ENCODE peak calls at places on chromosomes 12 and 14, in six cellular contexts. W, R, Q, P, Y and E are unnamed samples.

GRCh38 chr14:97944380-97944779 is 1147.2 kb downstream of the VRK1 start:
- DNase-seq in W (no peak), Y (no peak), P (no peak), Q (no peak), R (no peak), E (no peak)

GRCh38 chr12:111270128-111270651 is 98.7 kb downstream of the PHETA1 start:
- DNase-seq in Q (no peak), R (no peak), W (no peak), Y (no peak), P (no peak), E (no peak)

GRCh38 chr14:104603623-104604401 is 760 bp downstream of the TMEM179 start:
- DNase-seq in W (no peak), Y (no peak), R (no peak), P (no peak), Q (peak), E (peak)

GRCh38 chr12:28780096-28780495 is 369.0 kb upstream of the FAR2 start:
- DNase-seq in Y (no peak), W (peak), Q (no peak), R (peak), P (no peak), E (no peak)

GRCh38 chr12:93877446-93877845 is 200.3 kb downstream of the CRADD start:
- DNase-seq in W (no peak), P (no peak), R (no peak), Q (no peak), Y (no peak), E (no peak)

GRCh38 chr12:75852143-75852542 is 179.4 kb downstream of the PHLDA1 start:
- DNase-seq in P (no peak), R (no peak), Q (no peak), W (peak), Y (no peak), E (no peak)

GRCh38 chr12:120940799-120941198 is 36.6 kb upstream of the SPPL3 start:
- DNase-seq in Y (no peak), Q (no peak), W (peak), P (no peak), R (no peak), E (no peak)

GRCh38 chr12:62581288-62582064 is 114.8 kb downstream of the MON2 start:
- DNase-seq in P (no peak), Q (no peak), R (peak), Y (peak), W (peak), E (peak)

GRCh38 chr12:46154221-46154975 is 114.4 kb downstream of the SLC38A1 start:
- DNase-seq in W (peak), R (peak), Q (no peak), Y (no peak), P (no peak), E (no peak)

GRCh38 chr12:108777156-108777555 is 45.8 kb upstream of the CORO1C start:
- DNase-seq in R (no peak), Y (no peak), W (no peak), Q (no peak), P (no peak), E (no peak)

GRCh38 chr14:26282578-26282977 is 315.3 kb downstream of the NOVA1 start:
- DNase-seq in P (no peak), W (peak), Y (no peak), Q (no peak), R (no peak), E (no peak)

GRCh38 chr12:110717037-110717436 is 25.7 kb downstream of the PPP1CC start:
- DNase-seq in Y (no peak), P (no peak), Q (no peak), R (no peak), W (no peak), E (no peak)

GRCh38 chr14:74411671-74412070 is 14.3 kb downstream of the SYNDIG1L start:
- DNase-seq in P (no peak), Q (no peak), Y (no peak), R (no peak), W (no peak), E (no peak)

GRCh38 chr12:113860059-113860820 is 105.9 kb downstream of the RBM19 start:
- DNase-seq in Q (no peak), R (no peak), P (no peak), W (no peak), Y (no peak), E (no peak)

GRCh38 chr14:53875337-53875897 is 81.2 kb downstream of the BMP4 start:
- DNase-seq in R (no peak), P (no peak), W (no peak), Q (no peak), Y (no peak), E (peak)

GRCh38 chr12:54684636-54685630 is 36.8 kb upstream of the DCD start:
- DNase-seq in Y (no peak), R (no peak), W (no peak), Q (no peak), P (no peak), E (no peak)

GRCh38 chr12:40915172-40915571 is 222.9 kb downstream of the CNTN1 start:
- DNase-seq in P (no peak), Q (no peak), W (no peak), Y (no peak), R (no peak), E (no peak)

GRCh38 chr14:79629891-79630560 is 581.3 kb downstream of the DIO2 start:
- DNase-seq in P (no peak), R (no peak), Q (no peak), W (no peak), Y (no peak), E (no peak)

GRCh38 chr12:14156606-14157005 is 175.2 kb upstream of the GRIN2B start:
- DNase-seq in W (no peak), Q (no peak), Y (no peak), R (no peak), P (no peak), E (no peak)

DNA sequence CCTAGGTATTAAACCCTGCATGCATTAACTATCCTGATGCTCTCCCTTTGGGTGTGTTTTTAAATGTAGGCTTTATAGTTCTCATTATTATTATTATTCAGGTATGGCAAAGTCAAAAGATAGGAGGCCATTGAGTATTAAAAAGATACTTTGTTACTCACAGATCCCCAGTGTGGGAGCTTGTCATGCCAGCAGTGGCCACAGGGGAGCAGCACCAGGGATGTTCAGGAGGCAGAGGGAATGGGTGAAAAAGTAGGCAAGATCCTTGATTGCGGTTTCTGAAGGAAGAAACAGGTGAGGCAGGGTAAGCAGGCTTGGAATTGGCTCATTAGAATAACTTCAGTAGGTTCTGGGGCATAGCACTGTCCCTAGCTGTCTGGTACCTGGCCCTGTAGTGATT is 382.2 kb downstream of the MED13L start:
- DNase-seq in P (no peak), Q (no peak), R (peak), Y (no peak), W (no peak), E (no peak)
- TF ChIP-seq CTCF in P (no peak), Q (peak), R (peak), Y (peak), W (peak), E (no peak)

GRCh38 chr14:103296987-103297386 is 37.0 kb upstream of the EIF5 start:
- DNase-seq in Q (no peak), R (no peak), P (no peak), W (no peak), Y (no peak), E (no peak)
- TF ChIP-seq CTCF in Q (no peak), R (no peak), P (no peak), W (peak), Y (no peak), E (no peak)

DNA sequence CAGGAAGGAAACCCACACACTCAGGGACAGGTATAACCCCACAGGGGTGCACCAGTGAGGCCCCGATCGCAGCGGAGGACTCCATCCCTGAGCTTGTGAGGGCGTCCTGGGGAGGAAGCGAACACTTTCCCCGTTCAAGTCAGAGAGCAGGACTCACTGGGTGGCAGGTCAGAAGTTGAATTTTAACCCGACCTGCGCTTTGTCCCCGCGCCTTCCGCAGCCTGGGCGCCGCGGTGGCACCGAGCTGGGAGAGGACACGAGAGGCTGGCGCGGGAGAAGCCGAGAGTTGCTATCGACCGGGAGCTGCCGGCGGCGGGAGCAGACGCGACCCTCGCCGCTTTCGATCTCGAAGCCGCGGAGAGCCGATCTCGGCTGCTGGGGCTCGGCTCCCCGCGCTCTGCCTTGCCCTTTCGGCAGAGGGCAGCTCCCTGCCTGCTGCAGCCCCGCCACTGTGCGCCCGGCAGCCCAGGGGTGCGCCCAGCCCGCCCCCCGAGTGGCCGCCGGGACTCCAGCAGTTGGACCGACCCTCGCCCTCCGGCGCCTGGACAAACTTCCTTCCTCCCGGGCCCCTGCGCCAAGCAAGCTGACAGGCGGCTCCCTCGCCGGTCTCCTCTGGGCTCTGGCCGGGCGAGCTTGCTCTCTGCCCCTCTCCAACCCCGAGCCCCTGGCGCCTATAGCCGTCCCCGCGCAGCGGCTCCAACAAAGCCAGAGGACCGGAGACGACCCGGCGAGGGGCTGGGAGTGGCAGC is 918 bp downstream of the LIN7A start:
- DNase-seq in Y (peak), Q (peak), R (peak), W (peak), P (no peak), E (peak)
- TF ChIP-seq CTCF in Y (no peak), Q (no peak), R (no peak), W (no peak), P (no peak), E (no peak)

DNA sequence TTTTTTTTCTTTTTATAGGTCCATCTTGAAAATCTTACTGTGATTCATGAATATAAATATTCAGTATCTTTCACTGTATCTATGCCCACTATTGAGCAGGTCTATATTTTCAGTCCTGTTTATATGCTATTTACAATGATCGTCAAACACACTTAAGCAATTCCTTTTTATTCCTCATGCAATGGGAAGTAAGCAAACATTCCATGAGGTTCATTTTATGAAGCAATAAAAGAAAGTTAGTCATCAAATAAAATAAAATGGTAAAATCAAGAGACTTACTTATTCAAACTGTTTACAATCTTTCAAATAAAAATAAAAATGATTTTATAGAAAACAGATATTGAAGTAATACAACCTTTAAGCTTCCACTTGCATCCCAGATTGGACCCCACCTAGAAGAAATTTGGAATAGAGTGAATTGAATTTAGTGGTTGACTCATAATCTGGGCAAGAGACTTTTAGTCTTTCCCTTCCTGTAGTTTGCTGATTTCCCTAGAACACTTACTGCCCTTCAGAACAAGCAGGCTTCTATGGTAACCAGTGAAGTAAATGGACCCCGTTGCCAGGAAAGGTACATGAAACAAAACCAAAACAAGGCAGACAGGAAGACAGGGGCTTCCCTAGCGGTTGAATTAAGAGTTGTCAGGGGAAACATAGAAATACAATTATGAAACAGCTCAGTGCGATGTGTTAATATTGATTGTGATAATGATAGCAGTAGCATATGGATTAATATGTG is 241.0 kb upstream of the ATP2B1 start:
- DNase-seq in Y (peak), P (peak), W (peak), Q (no peak), R (peak), E (peak)
- TF ChIP-seq CTCF in Y (peak), P (peak), W (no peak), Q (no peak), R (peak), E (peak)

GRCh38 chr12:80939231-80939950 is 1.7 kb upstream of the LIN7A start:
- DNase-seq in P (no peak), R (no peak), Y (no peak), Q (no peak), W (no peak), E (no peak)
- TF ChIP-seq CTCF in P (no peak), R (no peak), Y (no peak), Q (no peak), W (no peak), E (no peak)

GRCh38 chr12:1533602-1534304 is 60.6 kb downstream of the FBXL14 start:
- DNase-seq in R (no peak), Y (peak), Q (no peak), P (no peak), W (peak), E (peak)

GRCh38 chr12:1532367-1532752 is 62.0 kb downstream of the FBXL14 start:
- DNase-seq in Y (no peak), Q (no peak), R (no peak), W (no peak), P (no peak), E (no peak)

GRCh38 chr12:1531654-1532366 is 62.6 kb downstream of the FBXL14 start:
- DNase-seq in Q (no peak), Y (peak), R (no peak), P (no peak), W (no peak), E (peak)

GRCh38 chr12:1532796-1533195 is 61.6 kb downstream of the FBXL14 start:
- DNase-seq in P (no peak), Q (no peak), R (no peak), Y (no peak), W (peak), E (no peak)

DNA sequence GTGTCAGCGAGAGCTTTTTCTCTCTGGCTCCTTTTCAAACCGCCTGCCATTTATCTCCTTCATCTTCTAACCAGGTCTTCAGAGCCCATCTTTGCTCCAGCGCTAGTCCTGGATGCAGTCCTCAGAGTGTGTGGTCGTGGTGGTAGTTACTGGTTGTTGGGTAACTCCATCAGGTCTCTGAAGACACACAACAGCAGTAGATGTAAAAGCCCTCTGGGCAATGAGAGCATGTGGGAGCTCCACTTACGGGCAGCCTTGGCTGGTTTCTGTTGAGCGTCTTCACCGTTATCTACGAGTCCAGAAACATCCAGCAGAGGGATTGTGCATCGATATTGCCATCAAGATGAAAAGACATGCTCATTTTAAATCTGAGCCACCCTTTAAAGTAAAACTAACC is 61.2 kb downstream of the FBXL14 start:
- DNase-seq in W (peak), Q (no peak), Y (no peak), P (peak), R (no peak), E (peak)
- TF ChIP-seq CTCF in W (peak), Q (no peak), Y (peak), P (no peak), R (no peak), E (no peak)